ENCODE peak calls at places on chromosomes 12 and 14, in four cellular contexts. L is K562, Q is HepG2, E is H1. X is an unnamed sample.

GRCh38 chr12:93622485-93622884 is 50.0 kb downstream of the SOCS2 start:
- DNase-seq in L (no peak), E (no peak), Q (no peak), X (no peak)

GRCh38 chr12:47107926-47108325 is 28.2 kb upstream of the AMIGO2 start:
- DNase-seq in Q (no peak), E (no peak), L (no peak), X (no peak)

GRCh38 chr14:68651652-68652432 is 141.0 kb downstream of the ZFP36L1 start:
- DNase-seq in Q (no peak), L (peak; percentile 39), E (peak; percentile 43), X (no peak)

GRCh38 chr14:102579696-102580551 is 12.5 kb upstream of the RCOR1 start:
- DNase-seq in E (no peak), Q (no peak), L (no peak), X (no peak)

GRCh38 chr14:94644102-94644535 is 31.9 kb downstream of the SERPINA3 start:
- DNase-seq in E (no peak), Q (no peak), L (no peak), X (no peak)

GRCh38 chr12:96766232-96766631 is 140.8 kb upstream of the NEDD1 start:
- DNase-seq in Q (peak; percentile 1), L (no peak), E (no peak), X (no peak)

GRCh38 chr14:71105177-71105576 is 197.9 kb downstream of the PCNX1 start:
- DNase-seq in Q (no peak), L (no peak), E (no peak), X (no peak)

GRCh38 chr12:69027411-69027811 is 94.4 kb upstream of the CPM start:
- DNase-seq in E (no peak), Q (no peak), L (no peak), X (no peak)

GRCh38 chr12:47820631-47821345 is 1.1 kb upstream of the HDAC7 start:
- DNase-seq in Q (peak; percentile 88), E (no peak), L (peak; percentile 65), X (peak; percentile 62)

GRCh38 chr14:88541324-88541723 is 13.5 kb downstream of the PTPN21 start:
- DNase-seq in L (no peak), E (no peak), Q (no peak), X (no peak)

GRCh38 chr12:53623526-53623925 is 2.7 kb downstream of the ATF7 start:
- DNase-seq in L (peak; percentile 65), Q (no peak), E (no peak), X (no peak)

GRCh38 chr14:71395151-71395604 is 487.9 kb downstream of the PCNX1 start:
- DNase-seq in L (no peak), E (no peak), Q (no peak), X (no peak)

GRCh38 chr12:93964936-93965335 is 183.4 kb upstream of the PLXNC1 start:
- DNase-seq in E (no peak), L (no peak), Q (no peak), X (no peak)

GRCh38 chr12:40691913-40692616 is at the start of gene CNTN1:
- DNase-seq in E (peak; percentile 90), L (peak; percentile 20), Q (no peak), X (peak; percentile 36)

GRCh38 chr12:3003593-3003992 is 44.4 kb downstream of the TEAD4 start:
- DNase-seq in L (no peak), E (no peak), Q (no peak), X (no peak)

GRCh38 chr14:30180219-30180618 is 252.6 kb upstream of the PRKD1 start:
- DNase-seq in E (no peak), L (no peak), Q (no peak), X (no peak)
- TF ChIP-seq CEBPB in E (no peak), L (no peak), Q (no peak), X (no peak)

DNA sequence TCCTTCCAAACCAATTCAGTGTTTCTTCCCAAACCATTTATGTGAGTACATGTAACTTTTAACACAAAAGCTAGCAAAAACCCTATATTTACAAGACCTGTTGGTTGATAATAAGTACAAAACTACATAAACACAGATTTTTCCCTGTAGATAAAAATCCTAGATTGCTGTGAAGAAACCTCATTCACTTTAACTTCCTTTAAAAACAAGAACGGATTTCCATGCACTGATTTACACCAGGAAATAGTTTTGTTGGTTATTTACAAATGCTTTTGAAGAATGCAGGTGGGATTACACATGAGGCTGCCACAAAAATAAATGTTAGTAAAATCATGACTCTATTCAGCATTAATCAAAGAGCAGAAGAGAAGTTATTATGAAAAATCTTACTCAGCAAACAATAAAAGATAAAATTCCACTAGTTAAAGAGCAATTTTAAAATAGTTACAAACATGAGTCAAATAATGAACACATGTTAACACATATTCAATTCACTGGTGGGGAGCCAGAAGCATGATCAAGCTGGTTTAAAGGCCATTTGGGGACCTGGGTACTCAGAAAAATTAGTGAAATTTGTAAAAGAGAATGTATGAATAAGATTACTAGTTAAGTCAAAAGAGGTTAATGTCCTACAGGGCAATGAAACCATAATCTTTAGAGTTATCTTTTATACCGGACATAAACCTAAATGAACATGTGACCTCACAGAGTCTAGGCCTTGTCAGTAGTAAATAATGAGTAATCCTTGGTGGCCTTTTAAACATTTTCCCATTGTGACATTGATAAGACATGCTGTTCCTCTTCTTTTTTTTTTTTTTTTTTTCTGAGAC is 80.0 kb downstream of the PHLDA1 start:
- DNase-seq in E (no peak), Q (no peak), L (no peak), X (no peak)
- TF ChIP-seq SRF in E (no peak), Q (no peak), L (no peak), X (no peak)

DNA sequence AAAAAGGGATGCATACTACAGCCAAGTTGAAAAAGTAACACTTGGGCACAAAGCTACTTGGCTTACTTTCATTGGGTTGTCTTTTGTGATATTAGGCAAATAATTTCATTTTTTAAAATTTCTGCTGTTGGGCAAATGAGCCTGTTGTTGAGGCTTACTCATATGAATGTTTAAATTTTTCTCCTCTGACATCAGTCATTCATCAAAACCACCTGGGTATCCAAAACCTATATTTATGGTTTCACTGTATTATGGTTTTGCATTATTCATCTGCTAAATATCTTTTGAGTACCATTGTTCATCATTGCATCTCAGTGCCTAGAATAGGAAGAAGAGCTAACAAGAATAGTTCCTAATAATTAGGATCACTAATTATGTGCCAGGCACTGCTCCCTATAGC is 28.1 kb downstream of the DYRK2 start:
- DNase-seq in E (no peak), Q (no peak), L (no peak), X (no peak)
- TF ChIP-seq FOSL1 in E (no peak), Q (no peak), L (no peak), X (no peak)

DNA sequence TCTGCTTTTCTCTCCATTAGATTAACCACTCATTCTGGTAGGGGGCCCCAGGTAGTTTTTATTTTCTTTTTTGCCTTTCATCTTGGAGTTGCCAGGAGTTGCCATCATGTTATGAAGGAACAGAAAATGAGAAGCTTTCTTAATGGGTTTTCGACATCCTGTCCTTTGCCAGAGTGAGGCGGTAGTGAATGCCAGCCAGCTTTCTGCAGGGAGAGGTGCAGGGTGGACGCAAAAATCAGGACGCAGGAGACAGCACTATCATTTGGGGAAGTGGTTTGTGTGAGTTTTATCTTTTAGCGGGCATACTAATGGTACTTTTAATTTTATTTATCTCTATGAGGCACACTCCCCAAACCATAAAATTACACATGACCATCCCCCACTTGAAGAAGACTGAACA is 1.7 kb downstream of the RASSF8 start:
- DNase-seq in E (no peak), L (no peak), Q (no peak), X (no peak)
- TF ChIP-seq CEBPB in E (no peak), L (no peak), Q (no peak), X (no peak)

GRCh38 chr12:67357726-67358125 is 88.6 kb downstream of the CAND1 start:
- DNase-seq in E (no peak), Q (no peak), L (no peak), X (no peak)
- TF ChIP-seq SRF in E (no peak), Q (no peak), L (no peak), X (no peak)

X was measured in HCT116.